ENCODE peak calls at places on chromosome 12, in six cellular contexts. One of them, this sample, is unnamed.

GRCh38 chr12:110100315-110100970 is 23.7 kb upstream of the IFT81 start:
- DNase-seq in head of caudate nucleus: peak
- DNase-seq in GM04504: no peak
- DNase-seq in H54: no peak
- DNase-seq in Panc1: peak
- DNase-seq in heart right ventricle: peak
- DNase-seq in this sample: peak

GRCh38 chr12:116735951-116736599 is 1.8 kb downstream of the SPRING1 start:
- DNase-seq in Panc1: no peak
- DNase-seq in H54: no peak
- DNase-seq in head of caudate nucleus: no peak
- DNase-seq in heart right ventricle: no peak
- DNase-seq in GM04504: no peak
- DNase-seq in this sample: no peak

GRCh38 chr12:114186241-114187002 is 219.5 kb downstream of the TBX5 start:
- DNase-seq in H54: no peak
- DNase-seq in GM04504: no peak
- DNase-seq in head of caudate nucleus: peak
- DNase-seq in heart right ventricle: no peak
- DNase-seq in Panc1: no peak
- DNase-seq in this sample: peak

GRCh38 chr12:47946413-47947107 is 16.8 kb upstream of the TMEM106C start:
- DNase-seq in GM04504: no peak
- DNase-seq in heart right ventricle: no peak
- DNase-seq in Panc1: no peak
- DNase-seq in H54: peak
- DNase-seq in head of caudate nucleus: no peak
- DNase-seq in this sample: no peak

GRCh38 chr12:30813741-30814687 is 59.3 kb upstream of the CAPRIN2 start:
- DNase-seq in H54: no peak
- DNase-seq in GM04504: no peak
- DNase-seq in head of caudate nucleus: no peak
- DNase-seq in heart right ventricle: no peak
- DNase-seq in Panc1: no peak
- DNase-seq in this sample: no peak

GRCh38 chr12:7645395-7646177 is 20.1 kb downstream of the APOBEC1 start:
- DNase-seq in GM04504: peak
- DNase-seq in H54: peak
- DNase-seq in Panc1: no peak
- DNase-seq in heart right ventricle: no peak
- DNase-seq in head of caudate nucleus: peak
- DNase-seq in this sample: peak

GRCh38 chr12:14959126-14959440 is 2.3 kb downstream of the ARHGDIB start:
- DNase-seq in heart right ventricle: no peak
- DNase-seq in H54: no peak
- DNase-seq in Panc1: no peak
- DNase-seq in head of caudate nucleus: no peak
- DNase-seq in GM04504: no peak
- DNase-seq in this sample: no peak

GRCh38 chr12:19506497-19506896 is 67.2 kb downstream of the AEBP2 start:
- DNase-seq in head of caudate nucleus: no peak
- DNase-seq in Panc1: no peak
- DNase-seq in heart right ventricle: no peak
- DNase-seq in GM04504: no peak
- DNase-seq in H54: no peak
- DNase-seq in this sample: no peak

GRCh38 chr12:79046021-79046420 is 181.4 kb downstream of the SYT1 start:
- DNase-seq in H54: no peak
- DNase-seq in heart right ventricle: no peak
- DNase-seq in head of caudate nucleus: no peak
- DNase-seq in Panc1: no peak
- DNase-seq in GM04504: no peak
- DNase-seq in this sample: no peak

GRCh38 chr12:65266408-65266807 is 12.1 kb upstream of the MSRB3 start:
- DNase-seq in GM04504: no peak
- DNase-seq in Panc1: no peak
- DNase-seq in head of caudate nucleus: no peak
- DNase-seq in heart right ventricle: no peak
- DNase-seq in H54: no peak
- DNase-seq in this sample: no peak

GRCh38 chr12:9043766-9044165 is 54.4 kb downstream of the KLRG1 start:
- DNase-seq in head of caudate nucleus: no peak
- DNase-seq in GM04504: no peak
- DNase-seq in H54: no peak
- DNase-seq in heart right ventricle: no peak
- DNase-seq in Panc1: no peak
- DNase-seq in this sample: no peak

GRCh38 chr12:107393043-107393725 is 292.4 kb upstream of the PWP1 start:
- DNase-seq in H54: no peak
- DNase-seq in heart right ventricle: no peak
- DNase-seq in Panc1: no peak
- DNase-seq in head of caudate nucleus: no peak
- DNase-seq in GM04504: no peak
- DNase-seq in this sample: no peak

GRCh38 chr12:79006306-79006705 is 141.7 kb downstream of the SYT1 start:
- DNase-seq in Panc1: peak
- DNase-seq in heart right ventricle: no peak
- DNase-seq in GM04504: no peak
- DNase-seq in head of caudate nucleus: no peak
- DNase-seq in H54: no peak
- DNase-seq in this sample: no peak

GRCh38 chr12:48454675-48455074 is 17.7 kb upstream of the ANP32D start:
- DNase-seq in GM04504: peak
- DNase-seq in Panc1: no peak
- DNase-seq in H54: no peak
- DNase-seq in heart right ventricle: no peak
- DNase-seq in head of caudate nucleus: no peak
- DNase-seq in this sample: peak

GRCh38 chr12:24496755-24497154 is 452.1 kb downstream of the BCAT1 start:
- DNase-seq in H54: no peak
- DNase-seq in Panc1: no peak
- DNase-seq in heart right ventricle: no peak
- DNase-seq in head of caudate nucleus: no peak
- DNase-seq in GM04504: no peak
- DNase-seq in this sample: no peak

GRCh38 chr12:58873496-58873895 is 46.8 kb downstream of the LRIG3 start:
- DNase-seq in Panc1: no peak
- DNase-seq in GM04504: no peak
- DNase-seq in heart right ventricle: no peak
- DNase-seq in head of caudate nucleus: no peak
- DNase-seq in H54: no peak
- DNase-seq in this sample: no peak

GRCh38 chr12:85280138-85280983 is at the start of gene ALX1:
- DNase-seq in GM04504: no peak
- DNase-seq in head of caudate nucleus: no peak
- DNase-seq in Panc1: no peak
- DNase-seq in H54: no peak
- DNase-seq in heart right ventricle: no peak
- DNase-seq in this sample: no peak

GRCh38 chr12:80422549-80422948 is 21.5 kb upstream of the PTPRQ start:
- DNase-seq in H54: no peak
- DNase-seq in head of caudate nucleus: no peak
- DNase-seq in GM04504: no peak
- DNase-seq in heart right ventricle: no peak
- DNase-seq in Panc1: no peak
- DNase-seq in this sample: no peak

GRCh38 chr12:5030066-5030465 is 13.6 kb upstream of the KCNA5 start:
- DNase-seq in H54: no peak
- DNase-seq in Panc1: no peak
- DNase-seq in heart right ventricle: no peak
- DNase-seq in GM04504: no peak
- DNase-seq in head of caudate nucleus: no peak
- DNase-seq in this sample: no peak

GRCh38 chr12:69688021-69688420 is 11.1 kb downstream of the BEST3 start:
- DNase-seq in heart right ventricle: no peak
- DNase-seq in GM04504: no peak
- DNase-seq in H54: no peak
- DNase-seq in Panc1: peak
- DNase-seq in head of caudate nucleus: no peak
- DNase-seq in this sample: no peak

GRCh38 chr12:63150255-63151060 is 543 bp downstream of the AVPR1A start:
- DNase-seq in heart right ventricle: peak
- DNase-seq in GM04504: no peak
- DNase-seq in Panc1: no peak
- DNase-seq in H54: no peak
- DNase-seq in head of caudate nucleus: peak
- DNase-seq in this sample: no peak

GRCh38 chr12:3355378-3355900 is 135.6 kb upstream of the PRMT8 start:
- DNase-seq in head of caudate nucleus: no peak
- DNase-seq in GM04504: no peak
- DNase-seq in Panc1: no peak
- DNase-seq in H54: no peak
- DNase-seq in heart right ventricle: no peak
- DNase-seq in this sample: no peak

GRCh38 chr12:82981150-82981549 is 294.4 kb downstream of the TMTC2 start:
- DNase-seq in GM04504: no peak
- DNase-seq in Panc1: no peak
- DNase-seq in heart right ventricle: no peak
- DNase-seq in H54: no peak
- DNase-seq in head of caudate nucleus: no peak
- DNase-seq in this sample: no peak

GRCh38 chr12:2540535-2540941 is 254.2 kb upstream of the FKBP4 start:
- DNase-seq in head of caudate nucleus: no peak
- DNase-seq in H54: no peak
- DNase-seq in GM04504: no peak
- DNase-seq in heart right ventricle: peak
- DNase-seq in Panc1: no peak
- DNase-seq in this sample: no peak

GRCh38 chr12:98955284-98955683 is 310.2 kb downstream of the APAF1 start:
- DNase-seq in head of caudate nucleus: no peak
- DNase-seq in H54: no peak
- DNase-seq in GM04504: no peak
- DNase-seq in Panc1: no peak
- DNase-seq in heart right ventricle: no peak
- DNase-seq in this sample: no peak

GRCh38 chr12:52224154-52224553 is 8.9 kb upstream of the KRT7 start:
- DNase-seq in heart right ventricle: no peak
- DNase-seq in GM04504: no peak
- DNase-seq in H54: no peak
- DNase-seq in head of caudate nucleus: no peak
- DNase-seq in Panc1: no peak
- DNase-seq in this sample: no peak

GRCh38 chr12:117188121-117188665 is 2.1 kb downstream of the FBXO21 start:
- DNase-seq in head of caudate nucleus: no peak
- DNase-seq in heart right ventricle: no peak
- DNase-seq in H54: no peak
- DNase-seq in Panc1: no peak
- DNase-seq in GM04504: no peak
- DNase-seq in this sample: no peak

GRCh38 chr12:49537709-49538601 is 875 bp upstream of the KCNH3 start:
- DNase-seq in head of caudate nucleus: peak
- DNase-seq in Panc1: no peak
- DNase-seq in GM04504: no peak
- DNase-seq in heart right ventricle: no peak
- DNase-seq in H54: no peak
- DNase-seq in this sample: no peak

GRCh38 chr12:112121780-112122565 is 3.4 kb upstream of the TRAFD1 start:
- DNase-seq in heart right ventricle: peak
- DNase-seq in Panc1: no peak
- DNase-seq in GM04504: peak
- DNase-seq in H54: no peak
- DNase-seq in head of caudate nucleus: peak
- DNase-seq in this sample: peak

GRCh38 chr12:102172436-102172835 is 25.2 kb downstream of the PMCH start:
- DNase-seq in heart right ventricle: no peak
- DNase-seq in H54: no peak
- DNase-seq in head of caudate nucleus: no peak
- DNase-seq in GM04504: peak
- DNase-seq in Panc1: no peak
- DNase-seq in this sample: no peak

GRCh38 chr12:70719672-70720420 is 82.6 kb upstream of the PTPRB start:
- DNase-seq in GM04504: peak
- DNase-seq in Panc1: peak
- DNase-seq in head of caudate nucleus: peak
- DNase-seq in heart right ventricle: peak
- DNase-seq in H54: no peak
- DNase-seq in this sample: peak

GRCh38 chr12:120749256-120749655 is 23.6 kb downstream of the ACADS start:
- DNase-seq in heart right ventricle: no peak
- DNase-seq in head of caudate nucleus: no peak
- DNase-seq in H54: no peak
- DNase-seq in GM04504: no peak
- DNase-seq in Panc1: no peak
- DNase-seq in this sample: no peak

GRCh38 chr12:76813972-76814371 is 50.1 kb downstream of the ZDHHC17 start:
- DNase-seq in GM04504: no peak
- DNase-seq in head of caudate nucleus: no peak
- DNase-seq in Panc1: no peak
- DNase-seq in H54: no peak
- DNase-seq in heart right ventricle: no peak
- DNase-seq in this sample: no peak

GRCh38 chr12:105467710-105468366 is 137.3 kb downstream of the C12orf75 start:
- DNase-seq in H54: no peak
- DNase-seq in heart right ventricle: peak
- DNase-seq in head of caudate nucleus: no peak
- DNase-seq in GM04504: no peak
- DNase-seq in Panc1: no peak
- DNase-seq in this sample: no peak

GRCh38 chr12:95738024-95738611 is 52.4 kb downstream of the NTN4 start:
- DNase-seq in GM04504: no peak
- DNase-seq in Panc1: no peak
- DNase-seq in heart right ventricle: no peak
- DNase-seq in H54: no peak
- DNase-seq in head of caudate nucleus: no peak
- DNase-seq in this sample: no peak

GRCh38 chr12:32533971-32534590 is 134.7 kb downstream of the FGD4 start:
- DNase-seq in head of caudate nucleus: no peak
- DNase-seq in Panc1: peak
- DNase-seq in GM04504: peak
- DNase-seq in heart right ventricle: peak
- DNase-seq in H54: peak
- DNase-seq in this sample: peak

GRCh38 chr12:132445884-132446471 is 44.0 kb upstream of the FBRSL1 start:
- DNase-seq in H54: peak
- DNase-seq in heart right ventricle: peak
- DNase-seq in Panc1: peak
- DNase-seq in GM04504: peak
- DNase-seq in head of caudate nucleus: no peak
- DNase-seq in this sample: no peak

GRCh38 chr12:90020006-90020405 is 311.4 kb upstream of the ATP2B1 start:
- DNase-seq in Panc1: no peak
- DNase-seq in heart right ventricle: no peak
- DNase-seq in GM04504: no peak
- DNase-seq in head of caudate nucleus: no peak
- DNase-seq in H54: no peak
- DNase-seq in this sample: no peak